ENCODE peak calls at places on chromosomes 3 and 15, in six cellular contexts. One of them, this sample, is unnamed.

GRCh38 chr15:38069001-38069400 is 134.6 kb downstream of the TMCO5A start:
- DNase-seq in non-pigmented ciliary epithelial cell: no peak
- DNase-seq in astrocyte of the cerebellum: no peak
- DNase-seq in KBM-7: peak; percentile 75
- DNase-seq in mesendoderm: no peak
- DNase-seq in fibroblast of lung: peak; percentile 83
- DNase-seq in this sample: peak; percentile 63

GRCh38 chr3:124688580-124689454 is 41.4 kb upstream of the UMPS start:
- DNase-seq in fibroblast of lung: peak; percentile 81
- DNase-seq in astrocyte of the cerebellum: peak; percentile 73
- DNase-seq in non-pigmented ciliary epithelial cell: peak; percentile 50
- DNase-seq in KBM-7: peak; percentile 85
- DNase-seq in mesendoderm: peak; percentile 83
- DNase-seq in this sample: peak; percentile 55

GRCh38 chr15:58043192-58043903 is 22.2 kb downstream of the ALDH1A2 start:
- DNase-seq in non-pigmented ciliary epithelial cell: no peak
- DNase-seq in fibroblast of lung: peak; percentile 58
- DNase-seq in KBM-7: peak; percentile 36
- DNase-seq in astrocyte of the cerebellum: peak; percentile 18
- DNase-seq in mesendoderm: peak; percentile 17
- DNase-seq in this sample: peak; percentile 66

GRCh38 chr3:128152419-128153155 is 694 bp upstream of the EEFSEC start:
- DNase-seq in mesendoderm: no peak
- DNase-seq in KBM-7: no peak
- DNase-seq in non-pigmented ciliary epithelial cell: peak; percentile 18
- DNase-seq in astrocyte of the cerebellum: peak; percentile 32
- DNase-seq in fibroblast of lung: peak; percentile 77
- DNase-seq in this sample: no peak

GRCh38 chr15:90890839-90891238 is 6.5 kb downstream of the FES start:
- DNase-seq in non-pigmented ciliary epithelial cell: no peak
- DNase-seq in fibroblast of lung: no peak
- DNase-seq in mesendoderm: no peak
- DNase-seq in KBM-7: no peak
- DNase-seq in astrocyte of the cerebellum: no peak
- DNase-seq in this sample: no peak

GRCh38 chr15:40844543-40844981 is 714 bp downstream of the SPINT1 start:
- DNase-seq in astrocyte of the cerebellum: no peak
- DNase-seq in non-pigmented ciliary epithelial cell: no peak
- DNase-seq in mesendoderm: peak; percentile 47
- DNase-seq in KBM-7: peak; percentile 67
- DNase-seq in fibroblast of lung: no peak
- DNase-seq in this sample: peak; percentile 38

GRCh38 chr3:10514407-10515069 is 9.2 kb upstream of the ATP2B2 start:
- DNase-seq in non-pigmented ciliary epithelial cell: no peak
- DNase-seq in KBM-7: no peak
- DNase-seq in mesendoderm: no peak
- DNase-seq in astrocyte of the cerebellum: no peak
- DNase-seq in fibroblast of lung: no peak
- DNase-seq in this sample: no peak

GRCh38 chr3:183285828-183286457 is 32.9 kb downstream of the B3GNT5 start:
- DNase-seq in KBM-7: peak; percentile 58
- DNase-seq in fibroblast of lung: peak; percentile 100
- DNase-seq in astrocyte of the cerebellum: peak; percentile 96
- DNase-seq in non-pigmented ciliary epithelial cell: peak; percentile 95
- DNase-seq in mesendoderm: peak; percentile 71
- DNase-seq in this sample: peak; percentile 99

GRCh38 chr3:13544293-13544831 is 4.6 kb upstream of the FBLN2 start:
- DNase-seq in astrocyte of the cerebellum: peak; percentile 78
- DNase-seq in KBM-7: no peak
- DNase-seq in fibroblast of lung: peak; percentile 69
- DNase-seq in mesendoderm: no peak
- DNase-seq in non-pigmented ciliary epithelial cell: peak; percentile 83
- DNase-seq in this sample: peak; percentile 70

GRCh38 chr15:80925597-80926059 is 64.0 kb downstream of the MESD start:
- DNase-seq in non-pigmented ciliary epithelial cell: no peak
- DNase-seq in KBM-7: no peak
- DNase-seq in mesendoderm: no peak
- DNase-seq in astrocyte of the cerebellum: peak; percentile 63
- DNase-seq in fibroblast of lung: peak; percentile 3
- DNase-seq in this sample: no peak